ENCODE peak calls at places on chromosomes 1 and 21, in six cellular contexts. Y, D, J, W, T and Q are unnamed samples.

GRCh38 chr1:17119744-17120482 is 662 bp upstream of the PADI2 start:
- DNase-seq in Y (no peak), D (no peak), J (peak; percentile 73), W (no peak), T (no peak), Q (no peak)

GRCh38 chr1:107195476-107195875 is 54.6 kb downstream of the NTNG1 start:
- DNase-seq in Y (no peak), D (peak; percentile 2), J (no peak), W (no peak), T (no peak), Q (no peak)

GRCh38 chr1:223393275-223394214 is at the start of gene CCDC185:
- DNase-seq in Y (no peak), D (no peak), J (peak; percentile 70), W (no peak), T (no peak), Q (no peak)

GRCh38 chr1:41357451-41358151 is 3.6 kb upstream of the FOXO6 start:
- DNase-seq in Y (no peak), D (peak; percentile 15), J (peak; percentile 57), W (no peak), T (no peak), Q (peak; percentile 44)

GRCh38 chr1:167258858-167259257 is 38.2 kb downstream of the POU2F1 start:
- DNase-seq in Y (no peak), D (no peak), J (no peak), W (peak; percentile 7), T (no peak), Q (no peak)

GRCh38 chr1:2943686-2944260 is 77.5 kb upstream of the ACTRT2 start:
- DNase-seq in Y (no peak), D (no peak), J (peak; percentile 45), W (no peak), T (no peak), Q (no peak)

GRCh38 chr21:41345934-41346685 is 15.7 kb upstream of the MX2 start:
- DNase-seq in Y (no peak), D (no peak), J (no peak), W (no peak), T (no peak), Q (no peak)

GRCh38 chr1:183023601-183024351 is 556 bp downstream of the LAMC1 start:
- DNase-seq in Y (peak; percentile 28), D (peak; percentile 46), J (peak; percentile 91), W (peak; percentile 88), T (peak; percentile 84), Q (peak; percentile 70)

GRCh38 chr1:168057921-168058320 is 78.8 kb downstream of the GPR161 start:
- DNase-seq in Y (no peak), D (peak; percentile 41), J (no peak), W (no peak), T (no peak), Q (no peak)

GRCh38 chr1:41752514-41753170 is 166.1 kb downstream of the HIVEP3 start:
- DNase-seq in Y (no peak), D (no peak), J (no peak), W (no peak), T (no peak), Q (no peak)

GRCh38 chr1:86370627-86371026 is 25.5 kb downstream of the ODF2L start:
- DNase-seq in Y (no peak), D (peak; percentile 20), J (no peak), W (no peak), T (no peak), Q (no peak)

GRCh38 chr1:12469493-12469892 is 148.5 kb downstream of the DHRS3 start:
- DNase-seq in Y (no peak), D (no peak), J (no peak), W (no peak), T (no peak), Q (no peak)

GRCh38 chr1:220339581-220339980 is 67.3 kb upstream of the RAB3GAP2 start:
- DNase-seq in Y (no peak), D (no peak), J (no peak), W (no peak), T (no peak), Q (no peak)

GRCh38 chr1:58887059-58887458 is 103.2 kb upstream of the JUN start:
- DNase-seq in Y (no peak), D (peak; percentile 56), J (no peak), W (no peak), T (no peak), Q (no peak)

GRCh38 chr1:183834568-183834967 is 29.6 kb downstream of the RGL1 start:
- DNase-seq in Y (no peak), D (peak; percentile 50), J (no peak), W (no peak), T (no peak), Q (no peak)

GRCh38 chr1:162404550-162405160 is 7.3 kb downstream of the SH2D1B start:
- DNase-seq in Y (no peak), D (peak; percentile 91), J (no peak), W (no peak), T (no peak), Q (no peak)

GRCh38 chr1:43001434-43001833 is 42.8 kb upstream of the SLC2A1 start:
- DNase-seq in Y (no peak), D (no peak), J (no peak), W (no peak), T (no peak), Q (no peak)

GRCh38 chr1:39335278-39335677 is 130.8 kb downstream of the MACF1 start:
- DNase-seq in Y (no peak), D (peak; percentile 18), J (no peak), W (no peak), T (no peak), Q (no peak)

GRCh38 chr1:176559474-176560390 is 96.8 kb downstream of the PAPPA2 start:
- DNase-seq in Y (peak; percentile 10), D (peak; percentile 86), J (no peak), W (peak; percentile 86), T (peak; percentile 21), Q (peak; percentile 40)

GRCh38 chr1:227766653-227767277 is 31.5 kb downstream of the SNAP47 start:
- DNase-seq in Y (no peak), D (no peak), J (peak; percentile 52), W (no peak), T (no peak), Q (no peak)

GRCh38 chr1:224762046-224762445 is 145.9 kb downstream of the CNIH3 start:
- DNase-seq in Y (no peak), D (peak; percentile 62), J (no peak), W (no peak), T (no peak), Q (no peak)

GRCh38 chr1:5508669-5509330 is 483.4 kb downstream of the NPHP4 start:
- DNase-seq in Y (no peak), D (no peak), J (peak; percentile 51), W (no peak), T (no peak), Q (no peak)

GRCh38 chr1:209356909-209357498 is 226.5 kb upstream of the CAMK1G start:
- DNase-seq in Y (no peak), D (no peak), J (no peak), W (no peak), T (no peak), Q (no peak)

GRCh38 chr1:230643887-230644286 is 1.6 kb downstream of the COG2 start:
- DNase-seq in Y (no peak), D (peak; percentile 17), J (no peak), W (peak; percentile 24), T (peak; percentile 10), Q (no peak)
- TF ChIP-seq CTCF in Y (no peak), D (no peak), J (no peak), W (no peak), T (no peak), Q (no peak)

DNA sequence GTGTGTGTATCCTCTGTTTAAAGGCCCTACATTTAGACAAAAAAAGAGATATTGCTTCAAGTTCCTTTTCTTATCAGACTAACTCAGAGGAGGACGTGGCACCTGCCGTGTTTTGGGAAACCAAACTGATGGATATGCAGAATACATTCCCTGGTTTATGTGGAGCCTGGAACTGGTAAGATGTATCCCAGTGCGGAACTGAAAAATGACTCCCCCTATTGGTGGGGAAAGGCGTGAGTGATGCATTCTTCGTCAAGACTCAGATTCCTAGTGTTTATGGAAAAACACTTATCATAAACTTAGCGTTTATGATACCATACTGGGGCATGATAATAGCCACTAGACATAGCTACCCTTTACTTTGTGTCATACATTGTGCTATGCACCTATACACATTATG is 154.2 kb downstream of the ZNF326 start:
- DNase-seq in Y (no peak), D (no peak), J (no peak), W (no peak), T (no peak), Q (no peak)
- TF ChIP-seq CTCF in Y (no peak), D (no peak), J (no peak), W (no peak), T (no peak), Q (no peak)

GRCh38 chr1:109395602-109396512 is 1.9 kb downstream of the SORT1 start:
- DNase-seq in Y (no peak), D (no peak), J (no peak), W (no peak), T (peak; percentile 36), Q (no peak)

GRCh38 chr1:109397451-109398342 is at the start of gene SORT1:
- DNase-seq in Y (peak; percentile 96), D (peak; percentile 52), J (peak; percentile 94), W (peak; percentile 93), T (peak; percentile 85), Q (peak; percentile 91)

GRCh38 chr1:109394591-109395281 is 3.0 kb downstream of the SORT1 start:
- DNase-seq in Y (no peak), D (no peak), J (no peak), W (no peak), T (no peak), Q (no peak)

GRCh38 chr1:109396971-109397370 is 747 bp downstream of the SORT1 start:
- DNase-seq in Y (no peak), D (no peak), J (no peak), W (no peak), T (peak; percentile 33), Q (no peak)

GRCh38 chr1:109396513-109396839 is 1.2 kb downstream of the SORT1 start:
- DNase-seq in Y (no peak), D (no peak), J (no peak), W (no peak), T (no peak), Q (no peak)
- TF ChIP-seq CTCF in Y (no peak), D (no peak), J (no peak), W (no peak), T (no peak), Q (no peak)

GRCh38 chr1:21539933-21540332 is 30.7 kb downstream of the ALPL start:
- DNase-seq in Y (peak; percentile 14), D (no peak), J (no peak), W (no peak), T (peak; percentile 22), Q (no peak)
- TF ChIP-seq CTCF in Y (no peak), D (peak; percentile 36), J (peak; percentile 22), W (no peak), T (no peak), Q (no peak)

GRCh38 chr1:84020151-84020550 is 21.2 kb upstream of the TTLL7 start:
- DNase-seq in Y (no peak), D (no peak), J (no peak), W (no peak), T (no peak), Q (no peak)
- TF ChIP-seq CTCF in Y (no peak), D (no peak), J (no peak), W (no peak), T (no peak), Q (no peak)

GRCh38 chr21:22575165-22575584 is 1577.0 kb downstream of the NCAM2 start:
- DNase-seq in Y (no peak), D (no peak), J (no peak), W (peak; percentile 41), T (no peak), Q (no peak)
- TF ChIP-seq CTCF in Y (no peak), D (no peak), J (peak; percentile 28), W (peak; percentile 52), T (no peak), Q (no peak)

GRCh38 chr21:28754127-28754611 is 238.5 kb downstream of the LTN1 start:
- DNase-seq in Y (no peak), D (peak; percentile 99), J (no peak), W (peak; percentile 56), T (peak; percentile 8), Q (peak; percentile 39)
- TF ChIP-seq CTCF in Y (no peak), D (no peak), J (no peak), W (no peak), T (no peak), Q (no peak)